ENCODE peak calls at places on chromosomes 11 and 22, in eight cellular contexts. J, O, M, F, T, B, X and C are unnamed samples.

GRCh38 chr22:19854778-19855503 is at the start of the genes GNB1L and RTL10:
- DNase-seq in O (peak), T (peak), X (peak), M (peak), B (peak), F (peak), J (peak), C (peak)

GRCh38 chr22:28341001-28341400 is 338.6 kb downstream of the TTC28 start:
- DNase-seq in B (no peak), X (no peak), M (no peak), F (no peak), O (no peak), J (peak), T (no peak), C (peak)

GRCh38 chr11:12274558-12275197 is 102.7 kb upstream of the PARVA start:
- DNase-seq in T (no peak), O (no peak), B (no peak), J (peak), X (no peak), F (peak), M (no peak), C (no peak)

GRCh38 chr11:19730373-19730772 is 17.7 kb downstream of the NAV2 start:
- DNase-seq in X (peak), T (no peak), J (no peak), O (no peak), B (no peak), M (peak), F (no peak), C (no peak)

GRCh38 chr11:85752890-85753581 is 57.9 kb downstream of the SYTL2 start:
- DNase-seq in X (no peak), T (no peak), J (no peak), O (no peak), M (no peak), F (no peak), B (peak), C (no peak)

GRCh38 chr11:75626692-75627536 is 41.9 kb downstream of the MAP6 start:
- DNase-seq in M (no peak), O (no peak), B (no peak), J (no peak), T (no peak), F (no peak), X (no peak), C (no peak)

GRCh38 chr11:44539971-44540370 is 25.5 kb upstream of the CD82 start:
- DNase-seq in B (no peak), F (no peak), O (no peak), J (no peak), X (no peak), T (no peak), M (no peak), C (no peak)

GRCh38 chr22:49657275-49657973 is 170.2 kb downstream of the BRD1 start:
- DNase-seq in X (peak), B (peak), O (no peak), F (no peak), J (no peak), M (no peak), T (peak), C (no peak)

GRCh38 chr11:14360976-14361375 is 2.0 kb upstream of the RRAS2 start:
- DNase-seq in J (no peak), B (no peak), O (no peak), T (no peak), M (no peak), X (no peak), F (no peak), C (no peak)

GRCh38 chr11:8766993-8767374 is 84.4 kb downstream of the RPL27A start:
- DNase-seq in B (no peak), X (no peak), M (no peak), F (no peak), J (no peak), T (no peak), O (no peak), C (no peak)

GRCh38 chr11:61961570-61962212 is 5.7 kb downstream of the FTH1 start:
- DNase-seq in M (peak), B (peak), O (peak), T (no peak), J (peak), X (peak), F (no peak), C (no peak)

GRCh38 chr22:32994046-32994827 is 63.9 kb downstream of the SYN3 start:
- DNase-seq in T (no peak), F (no peak), J (no peak), B (no peak), X (peak), O (no peak), M (no peak), C (no peak)

DNA sequence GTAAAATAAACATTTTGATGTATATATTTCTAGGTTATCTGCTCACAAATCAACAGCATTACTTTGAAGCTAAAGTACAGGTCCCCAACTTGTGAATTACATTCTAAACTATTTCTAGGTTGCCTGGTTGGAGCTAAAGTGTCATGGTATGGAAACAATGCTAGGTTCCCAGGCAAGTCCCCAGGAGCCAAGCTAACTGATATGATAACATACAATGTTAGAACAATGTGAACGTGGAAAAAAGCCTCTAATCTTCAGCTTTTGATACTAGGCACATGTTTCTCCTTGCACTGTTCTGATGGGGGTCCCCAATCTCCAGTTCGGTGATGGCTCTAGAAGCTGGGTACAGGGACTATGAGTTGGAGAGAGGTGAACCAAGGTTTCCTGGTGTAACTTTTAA is 109.8 kb downstream of the ARL14EP start:
- DNase-seq in B (no peak), O (no peak), X (no peak), F (no peak), T (no peak), J (no peak), M (no peak), C (no peak)
- H3K27ac ChIP-seq in B (no peak), O (no peak), X (no peak), F (no peak), T (no peak), J (no peak), M (no peak), C (peak)

GRCh38 chr22:29377979-29378378 is 10.4 kb downstream of the AP1B1 start:
- DNase-seq in M (no peak), T (peak), X (no peak), J (no peak), O (no peak), F (no peak), B (no peak), C (no peak)
- H3K27ac ChIP-seq in M (peak), T (no peak), X (no peak), J (no peak), O (no peak), F (no peak), B (no peak), C (no peak)

DNA sequence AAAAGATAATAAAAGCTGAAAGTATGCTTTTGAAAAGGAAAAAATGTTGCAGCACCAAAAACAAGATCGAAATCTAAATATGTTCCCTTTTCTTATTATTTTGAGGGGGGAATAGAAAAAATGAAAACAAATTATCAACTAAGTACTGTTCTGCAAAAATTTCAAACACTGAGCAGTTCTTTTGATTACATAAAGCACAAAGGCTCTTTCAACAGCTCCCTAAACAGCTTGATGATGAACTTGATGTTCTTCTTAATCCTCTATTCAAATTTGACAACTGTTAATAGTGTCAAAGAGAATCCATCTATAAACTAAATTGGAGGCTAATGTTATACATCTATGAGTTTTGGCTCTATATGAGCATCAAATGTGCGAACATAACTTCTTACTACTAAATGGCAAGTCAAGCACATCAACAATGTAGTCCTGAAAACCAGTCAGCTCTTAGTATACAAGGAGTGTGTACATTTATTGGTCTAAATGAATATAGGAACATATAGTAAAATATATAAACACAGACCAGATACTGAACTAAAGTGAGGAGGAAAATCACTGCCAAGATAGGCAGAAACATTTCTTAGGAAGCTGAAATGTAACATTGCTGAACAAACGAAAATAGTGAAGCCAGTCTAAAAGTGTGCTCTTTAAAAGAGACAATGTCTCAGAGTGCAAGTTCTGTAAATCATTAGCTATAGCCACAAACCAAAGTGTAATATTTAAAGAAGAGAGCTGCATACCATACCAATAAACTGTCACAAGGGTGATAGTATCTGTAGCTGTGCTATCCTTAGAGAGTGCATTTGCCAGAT is 94.3 kb downstream of the SOX6 start:
- DNase-seq in M (peak), T (no peak), O (no peak), J (no peak), F (no peak), X (no peak), B (no peak), C (no peak)
- H3K27ac ChIP-seq in M (peak), T (no peak), O (no peak), J (no peak), F (no peak), X (no peak), B (no peak), C (no peak)

GRCh38 chr22:17065433-17065832 is 19.4 kb upstream of the IL17RA start:
- DNase-seq in O (no peak), M (no peak), X (no peak), B (no peak), F (no peak), J (no peak), T (no peak), C (no peak)
- H3K27ac ChIP-seq in O (no peak), M (no peak), X (no peak), B (no peak), F (no peak), J (no peak), T (no peak), C (peak)

DNA sequence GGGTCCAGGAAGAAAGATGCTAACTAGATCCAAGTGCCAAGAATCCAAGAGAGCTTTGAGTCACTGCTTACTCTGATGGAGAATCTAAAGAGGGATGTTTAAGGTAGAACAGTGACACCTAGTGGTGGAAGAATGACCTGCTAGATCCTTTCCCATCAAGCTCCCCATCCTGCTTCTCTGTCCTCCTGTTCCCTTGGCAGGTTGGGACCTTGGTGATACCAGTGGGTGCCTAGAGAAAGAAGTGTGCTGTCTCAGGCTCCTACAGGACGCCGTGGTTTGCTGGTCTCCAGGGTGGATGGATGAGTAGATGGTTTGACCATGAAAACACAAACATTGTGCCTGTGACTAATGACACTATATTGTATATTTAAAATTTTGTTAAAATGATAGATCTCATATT is 383.7 kb downstream of the TMEM135 start:
- DNase-seq in O (peak), M (peak), F (peak), B (no peak), T (no peak), J (peak), X (no peak), C (peak)
- H3K27ac ChIP-seq in O (no peak), M (no peak), F (no peak), B (no peak), T (no peak), J (no peak), X (no peak), C (no peak)

GRCh38 chr11:35071722-35072121 is 67.2 kb upstream of the CD44 start:
- DNase-seq in X (no peak), T (no peak), F (no peak), B (no peak), O (no peak), M (no peak), J (no peak), C (no peak)
- H3K27ac ChIP-seq in X (no peak), T (no peak), F (no peak), B (no peak), O (no peak), M (no peak), J (no peak), C (no peak)